ENCODE peak calls at places on chromosomes 1 and 21, in nine cellular contexts. One of them, this sample, is unnamed.

GRCh38 chr1:77757616-77758015 is 2.0 kb downstream of the USP33 start:
- DNase-seq in ovary: no peak
- DNase-seq in left ventricle myocardium inferior: no peak
- DNase-seq in astrocyte of the spinal cord: no peak
- DNase-seq in fibroblast of lung: peak; percentile 12
- DNase-seq in RWPE1: no peak
- DNase-seq in kidney epithelial cell: no peak
- DNase-seq in A549: no peak
- DNase-seq in HL-60: no peak
- DNase-seq in this sample: no peak

GRCh38 chr1:10947181-10947580 is 65.3 kb upstream of the TARDBP start:
- DNase-seq in ovary: no peak
- DNase-seq in left ventricle myocardium inferior: no peak
- DNase-seq in astrocyte of the spinal cord: no peak
- DNase-seq in fibroblast of lung: no peak
- DNase-seq in RWPE1: no peak
- DNase-seq in kidney epithelial cell: no peak
- DNase-seq in A549: no peak
- DNase-seq in HL-60: no peak
- DNase-seq in this sample: no peak

GRCh38 chr1:171248309-171248708 is at the start of gene FMO1:
- DNase-seq in ovary: no peak
- DNase-seq in left ventricle myocardium inferior: no peak
- DNase-seq in astrocyte of the spinal cord: no peak
- DNase-seq in fibroblast of lung: no peak
- DNase-seq in RWPE1: no peak
- DNase-seq in kidney epithelial cell: no peak
- DNase-seq in A549: no peak
- DNase-seq in HL-60: no peak
- DNase-seq in this sample: no peak

GRCh38 chr1:87706779-87707228 is 378.1 kb downstream of the LMO4 start:
- DNase-seq in ovary: no peak
- DNase-seq in left ventricle myocardium inferior: no peak
- DNase-seq in astrocyte of the spinal cord: peak; percentile 16
- DNase-seq in fibroblast of lung: peak; percentile 62
- DNase-seq in RWPE1: no peak
- DNase-seq in kidney epithelial cell: no peak
- DNase-seq in A549: no peak
- DNase-seq in HL-60: no peak
- DNase-seq in this sample: no peak

GRCh38 chr1:119582801-119583200 is 65.3 kb downstream of the ZNF697 start:
- DNase-seq in ovary: no peak
- DNase-seq in left ventricle myocardium inferior: peak; percentile 29
- DNase-seq in astrocyte of the spinal cord: peak; percentile 54
- DNase-seq in fibroblast of lung: peak; percentile 48
- DNase-seq in RWPE1: peak; percentile 48
- DNase-seq in kidney epithelial cell: no peak
- DNase-seq in A549: peak; percentile 8
- DNase-seq in HL-60: peak; percentile 71
- DNase-seq in this sample: peak; percentile 24

GRCh38 chr1:200365897-200366426 is 43.9 kb downstream of the ZNF281 start:
- DNase-seq in ovary: no peak
- DNase-seq in left ventricle myocardium inferior: no peak
- DNase-seq in astrocyte of the spinal cord: no peak
- DNase-seq in fibroblast of lung: no peak
- DNase-seq in RWPE1: no peak
- DNase-seq in kidney epithelial cell: no peak
- DNase-seq in A549: no peak
- DNase-seq in HL-60: no peak
- DNase-seq in this sample: no peak

GRCh38 chr1:19398309-19398760 is 86.2 kb downstream of the SLC66A1 start:
- DNase-seq in ovary: peak; percentile 76
- DNase-seq in left ventricle myocardium inferior: no peak
- DNase-seq in astrocyte of the spinal cord: peak; percentile 99
- DNase-seq in fibroblast of lung: peak; percentile 100
- DNase-seq in RWPE1: peak; percentile 48
- DNase-seq in kidney epithelial cell: peak; percentile 79
- DNase-seq in A549: no peak
- DNase-seq in HL-60: no peak
- DNase-seq in this sample: no peak

GRCh38 chr1:206435450-206435849 is 34.8 kb upstream of the IKBKE start:
- DNase-seq in ovary: no peak
- DNase-seq in left ventricle myocardium inferior: no peak
- DNase-seq in astrocyte of the spinal cord: no peak
- DNase-seq in fibroblast of lung: peak; percentile 18
- DNase-seq in RWPE1: no peak
- DNase-seq in kidney epithelial cell: no peak
- DNase-seq in A549: no peak
- DNase-seq in HL-60: no peak
- DNase-seq in this sample: no peak

GRCh38 chr1:223106856-223107255 is 36.2 kb downstream of the TLR5 start:
- DNase-seq in ovary: no peak
- DNase-seq in left ventricle myocardium inferior: no peak
- DNase-seq in astrocyte of the spinal cord: no peak
- DNase-seq in fibroblast of lung: no peak
- DNase-seq in RWPE1: no peak
- DNase-seq in kidney epithelial cell: no peak
- DNase-seq in A549: no peak
- DNase-seq in HL-60: no peak
- DNase-seq in this sample: no peak

GRCh38 chr1:86846166-86846647 is 67.7 kb downstream of the SELENOF start:
- DNase-seq in ovary: no peak
- DNase-seq in left ventricle myocardium inferior: no peak
- DNase-seq in astrocyte of the spinal cord: peak; percentile 83
- DNase-seq in fibroblast of lung: peak; percentile 97
- DNase-seq in RWPE1: peak; percentile 86
- DNase-seq in kidney epithelial cell: peak; percentile 29
- DNase-seq in A549: no peak
- DNase-seq in HL-60: no peak
- DNase-seq in this sample: no peak

GRCh38 chr1:238648756-238649155 is 737.6 kb upstream of the CHRM3 start:
- DNase-seq in ovary: no peak
- DNase-seq in left ventricle myocardium inferior: no peak
- DNase-seq in astrocyte of the spinal cord: peak; percentile 43
- DNase-seq in fibroblast of lung: peak; percentile 89
- DNase-seq in RWPE1: no peak
- DNase-seq in kidney epithelial cell: no peak
- DNase-seq in A549: no peak
- DNase-seq in HL-60: no peak
- DNase-seq in this sample: no peak

GRCh38 chr21:42707207-42707830 is 53.9 kb downstream of the PDE9A start:
- DNase-seq in ovary: no peak
- DNase-seq in left ventricle myocardium inferior: no peak
- DNase-seq in astrocyte of the spinal cord: no peak
- DNase-seq in fibroblast of lung: no peak
- DNase-seq in RWPE1: no peak
- DNase-seq in kidney epithelial cell: no peak
- DNase-seq in A549: no peak
- DNase-seq in HL-60: no peak
- DNase-seq in this sample: no peak

GRCh38 chr1:147110434-147110833 is 61.8 kb downstream of the PRKAB2 start:
- DNase-seq in ovary: no peak
- DNase-seq in left ventricle myocardium inferior: no peak
- DNase-seq in astrocyte of the spinal cord: no peak
- DNase-seq in fibroblast of lung: no peak
- DNase-seq in RWPE1: no peak
- DNase-seq in kidney epithelial cell: no peak
- DNase-seq in A549: no peak
- DNase-seq in HL-60: no peak
- DNase-seq in this sample: no peak

GRCh38 chr1:229238674-229239415 is 32.1 kb upstream of the RAB4A start:
- DNase-seq in ovary: no peak
- DNase-seq in left ventricle myocardium inferior: no peak
- DNase-seq in astrocyte of the spinal cord: no peak
- DNase-seq in fibroblast of lung: peak; percentile 40
- DNase-seq in RWPE1: no peak
- DNase-seq in kidney epithelial cell: no peak
- DNase-seq in A549: no peak
- DNase-seq in HL-60: no peak
- DNase-seq in this sample: no peak

GRCh38 chr1:41719128-41719527 is 199.6 kb downstream of the HIVEP3 start:
- DNase-seq in ovary: no peak
- DNase-seq in left ventricle myocardium inferior: no peak
- DNase-seq in astrocyte of the spinal cord: no peak
- DNase-seq in fibroblast of lung: no peak
- DNase-seq in RWPE1: no peak
- DNase-seq in kidney epithelial cell: no peak
- DNase-seq in A549: no peak
- DNase-seq in HL-60: no peak
- DNase-seq in this sample: no peak

GRCh38 chr1:43883321-43883720 is 50.3 kb upstream of the ARTN start:
- DNase-seq in ovary: no peak
- DNase-seq in left ventricle myocardium inferior: no peak
- DNase-seq in astrocyte of the spinal cord: no peak
- DNase-seq in fibroblast of lung: no peak
- DNase-seq in RWPE1: peak; percentile 21
- DNase-seq in kidney epithelial cell: no peak
- DNase-seq in A549: no peak
- DNase-seq in HL-60: peak; percentile 21
- DNase-seq in this sample: no peak

GRCh38 chr1:19325958-19326747 is 14.0 kb downstream of the SLC66A1 start:
- DNase-seq in ovary: no peak
- DNase-seq in left ventricle myocardium inferior: no peak
- DNase-seq in astrocyte of the spinal cord: no peak
- DNase-seq in fibroblast of lung: no peak
- DNase-seq in RWPE1: no peak
- DNase-seq in kidney epithelial cell: no peak
- DNase-seq in A549: no peak
- DNase-seq in HL-60: peak; percentile 69
- DNase-seq in this sample: no peak

GRCh38 chr1:202105571-202106339 is 17.0 kb upstream of the GPR37L1 start:
- DNase-seq in ovary: no peak
- DNase-seq in left ventricle myocardium inferior: no peak
- DNase-seq in astrocyte of the spinal cord: peak; percentile 61
- DNase-seq in fibroblast of lung: peak; percentile 83
- DNase-seq in RWPE1: peak; percentile 73
- DNase-seq in kidney epithelial cell: peak; percentile 80
- DNase-seq in A549: peak; percentile 91
- DNase-seq in HL-60: no peak
- DNase-seq in this sample: no peak

GRCh38 chr1:24946861-24947658 is 17.0 kb upstream of the RUNX3 start:
- DNase-seq in ovary: no peak
- DNase-seq in left ventricle myocardium inferior: no peak
- DNase-seq in astrocyte of the spinal cord: peak; percentile 48
- DNase-seq in fibroblast of lung: peak; percentile 84
- DNase-seq in RWPE1: no peak
- DNase-seq in kidney epithelial cell: no peak
- DNase-seq in A549: no peak
- DNase-seq in HL-60: no peak
- DNase-seq in this sample: peak; percentile 84

GRCh38 chr21:38669186-38669585 is 136.5 kb upstream of the ETS2 start:
- DNase-seq in ovary: no peak
- DNase-seq in left ventricle myocardium inferior: no peak
- DNase-seq in astrocyte of the spinal cord: peak; percentile 41
- DNase-seq in fibroblast of lung: peak; percentile 36
- DNase-seq in RWPE1: peak; percentile 19
- DNase-seq in kidney epithelial cell: no peak
- DNase-seq in A549: peak; percentile 10
- DNase-seq in HL-60: peak; percentile 16
- DNase-seq in this sample: no peak
- TF ChIP-seq CTCF in ovary: no peak
- TF ChIP-seq CTCF in left ventricle myocardium inferior: peak; percentile 55
- TF ChIP-seq CTCF in astrocyte of the spinal cord: peak; percentile 71
- TF ChIP-seq CTCF in fibroblast of lung: peak; percentile 43
- TF ChIP-seq CTCF in RWPE1: peak; percentile 35
- TF ChIP-seq CTCF in kidney epithelial cell: peak; percentile 61
- TF ChIP-seq CTCF in A549: peak; percentile 37
- TF ChIP-seq CTCF in HL-60: peak; percentile 22
- TF ChIP-seq CTCF in this sample: no peak

DNA sequence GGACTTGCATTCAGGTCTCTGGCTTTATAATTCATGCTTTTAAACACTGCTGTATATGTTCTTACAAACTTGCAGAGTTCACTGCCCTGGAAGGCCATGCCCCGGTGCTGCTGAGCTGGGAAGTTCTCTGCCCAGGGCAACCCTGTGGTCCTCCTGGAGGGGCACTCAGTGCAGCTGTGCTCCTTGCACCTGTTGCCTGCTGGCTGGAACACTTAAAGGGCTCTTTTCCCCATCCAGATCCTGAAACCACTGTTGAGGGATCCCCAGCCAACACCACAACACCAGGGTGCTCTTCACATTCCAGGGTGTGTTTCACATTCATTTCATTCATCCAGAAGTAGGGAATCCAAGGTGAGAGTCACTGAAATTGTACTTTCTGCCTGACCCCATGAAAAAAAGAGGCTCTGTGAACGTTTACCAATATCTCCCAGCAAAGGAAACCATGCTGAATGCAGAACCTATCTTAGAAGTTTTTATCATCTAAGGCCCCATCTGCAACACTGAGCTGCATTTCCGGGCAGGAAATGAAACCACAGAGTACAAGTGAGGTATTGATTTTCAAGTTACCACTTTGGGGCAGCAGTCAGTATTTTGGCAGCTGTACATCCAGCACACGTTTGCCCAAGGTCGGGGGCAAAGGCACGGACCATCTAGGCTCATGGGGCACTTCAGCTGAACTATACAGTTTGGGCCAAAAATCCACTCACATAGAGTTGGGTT is 16.4 kb upstream of the KIAA0040 start:
- DNase-seq in ovary: no peak
- DNase-seq in left ventricle myocardium inferior: no peak
- DNase-seq in astrocyte of the spinal cord: no peak
- DNase-seq in fibroblast of lung: no peak
- DNase-seq in RWPE1: no peak
- DNase-seq in kidney epithelial cell: no peak
- DNase-seq in A549: no peak
- DNase-seq in HL-60: peak; percentile 38
- DNase-seq in this sample: no peak
- TF ChIP-seq CTCF in ovary: no peak
- TF ChIP-seq CTCF in left ventricle myocardium inferior: no peak
- TF ChIP-seq CTCF in astrocyte of the spinal cord: no peak
- TF ChIP-seq CTCF in fibroblast of lung: no peak
- TF ChIP-seq CTCF in RWPE1: no peak
- TF ChIP-seq CTCF in kidney epithelial cell: no peak
- TF ChIP-seq CTCF in A549: no peak
- TF ChIP-seq CTCF in HL-60: no peak
- TF ChIP-seq CTCF in this sample: no peak

DNA sequence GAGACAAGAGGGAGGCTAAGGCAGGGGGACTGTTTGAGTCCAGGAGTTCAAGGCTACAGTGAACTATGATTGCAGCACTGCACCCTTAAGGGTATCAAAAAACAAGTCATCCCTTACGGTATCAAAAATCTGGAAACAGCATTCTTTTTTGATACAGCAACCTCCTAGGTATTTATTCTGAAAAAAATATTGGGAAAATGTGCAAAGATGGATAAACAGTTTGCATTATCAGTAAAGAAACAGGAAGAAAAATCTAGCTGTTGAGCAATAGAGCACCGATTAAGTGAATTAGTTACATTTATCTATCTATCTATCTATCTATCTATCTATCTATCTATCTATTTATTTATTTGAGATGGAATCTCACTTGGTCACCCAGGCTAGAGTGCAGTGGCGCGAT is 56.7 kb upstream of the SCAF4 start:
- DNase-seq in ovary: no peak
- DNase-seq in left ventricle myocardium inferior: no peak
- DNase-seq in astrocyte of the spinal cord: no peak
- DNase-seq in fibroblast of lung: no peak
- DNase-seq in RWPE1: no peak
- DNase-seq in kidney epithelial cell: no peak
- DNase-seq in A549: no peak
- DNase-seq in HL-60: no peak
- DNase-seq in this sample: no peak
- TF ChIP-seq CTCF in ovary: no peak
- TF ChIP-seq CTCF in left ventricle myocardium inferior: no peak
- TF ChIP-seq CTCF in astrocyte of the spinal cord: no peak
- TF ChIP-seq CTCF in fibroblast of lung: no peak
- TF ChIP-seq CTCF in RWPE1: no peak
- TF ChIP-seq CTCF in kidney epithelial cell: no peak
- TF ChIP-seq CTCF in A549: no peak
- TF ChIP-seq CTCF in HL-60: no peak
- TF ChIP-seq CTCF in this sample: no peak

GRCh38 chr21:37166733-37167132 is 93.7 kb downstream of the TTC3 start:
- DNase-seq in ovary: no peak
- DNase-seq in left ventricle myocardium inferior: no peak
- DNase-seq in astrocyte of the spinal cord: no peak
- DNase-seq in fibroblast of lung: no peak
- DNase-seq in RWPE1: peak; percentile 7
- DNase-seq in kidney epithelial cell: no peak
- DNase-seq in A549: no peak
- DNase-seq in HL-60: no peak
- DNase-seq in this sample: peak; percentile 17
- TF ChIP-seq CTCF in ovary: no peak
- TF ChIP-seq CTCF in left ventricle myocardium inferior: peak; percentile 45
- TF ChIP-seq CTCF in astrocyte of the spinal cord: peak; percentile 0
- TF ChIP-seq CTCF in fibroblast of lung: no peak
- TF ChIP-seq CTCF in RWPE1: peak; percentile 9
- TF ChIP-seq CTCF in kidney epithelial cell: peak; percentile 24
- TF ChIP-seq CTCF in A549: peak; percentile 27
- TF ChIP-seq CTCF in HL-60: no peak
- TF ChIP-seq CTCF in this sample: peak; percentile 19